ENCODE peak calls at places on chromosomes 16 and 17, in five cellular contexts. X, R, M, G and L are unnamed samples.

GRCh38 chr17:51546114-51546513 is 285.8 kb downstream of the UTP18 start:
- DNase-seq in X (no peak), R (no peak), M (no peak), G (no peak), L (no peak)

GRCh38 chr17:82815790-82816305 is 24.0 kb downstream of the ZNF750 start:
- DNase-seq in X (no peak), R (no peak), M (no peak), G (no peak), L (no peak)

GRCh38 chr17:63911657-63912100 is 621 bp upstream of the CSHL1 start:
- DNase-seq in X (peak; percentile 68), R (peak; percentile 60), M (peak; percentile 49), G (peak; percentile 54), L (peak; percentile 62)

GRCh38 chr17:19368119-19368660 is 5.7 kb upstream of the B9D1 start:
- DNase-seq in X (no peak), R (no peak), M (no peak), G (no peak), L (no peak)

GRCh38 chr16:74909665-74910064 is 75.3 kb downstream of the WDR59 start:
- DNase-seq in X (no peak), R (no peak), M (no peak), G (no peak), L (no peak)

GRCh38 chr17:61928101-61928436 is 287 bp upstream of the INTS2 start:
- DNase-seq in X (no peak), R (no peak), M (no peak), G (no peak), L (no peak)

GRCh38 chr17:2029911-2030778 is at the start of gene DPH1:
- DNase-seq in X (peak; percentile 90), R (peak; percentile 82), M (peak; percentile 79), G (peak; percentile 83), L (peak; percentile 86)

GRCh38 chr17:3738562-3739295 is 15.0 kb downstream of the HASPIN start:
- DNase-seq in X (peak; percentile 60), R (no peak), M (peak; percentile 64), G (peak; percentile 64), L (peak; percentile 69)

GRCh38 chr17:76527430-76528111 is 9.9 kb downstream of the CYGB start:
- DNase-seq in X (peak; percentile 48), R (peak; percentile 73), M (no peak), G (no peak), L (peak; percentile 28)

GRCh38 chr17:72407336-72408121 is 286.7 kb downstream of the SOX9 start:
- DNase-seq in X (no peak), R (no peak), M (no peak), G (no peak), L (no peak)

GRCh38 chr17:17017343-17018014 is 24.8 kb upstream of the MPRIP start:
- DNase-seq in X (no peak), R (no peak), M (no peak), G (no peak), L (no peak)

GRCh38 chr16:84687715-84688114 is 12.1 kb upstream of the USP10 start:
- DNase-seq in X (no peak), R (no peak), M (no peak), G (no peak), L (no peak)

GRCh38 chr16:7921360-7921759 is 588.7 kb downstream of the RBFOX1 start:
- DNase-seq in X (no peak), R (no peak), M (no peak), G (no peak), L (no peak)

GRCh38 chr16:11627822-11628457 is 40.3 kb upstream of the SNN start:
- DNase-seq in X (no peak), R (no peak), M (no peak), G (no peak), L (no peak)

GRCh38 chr17:1087381-1088241 is 90.7 kb downstream of the TIMM22 start:
- DNase-seq in X (no peak), R (peak; percentile 49), M (no peak), G (no peak), L (no peak)

GRCh38 chr17:64063766-64064224 is 43.4 kb upstream of the ICAM2 start:
- DNase-seq in X (peak; percentile 62), R (no peak), M (peak; percentile 26), G (peak; percentile 55), L (peak; percentile 36)

GRCh38 chr17:75457047-75457654 is 716 bp downstream of the TMEM94 start:
- DNase-seq in X (peak; percentile 11), R (no peak), M (no peak), G (peak; percentile 6), L (no peak)

GRCh38 chr17:58932956-58933355 is 173.7 kb downstream of the TRIM37 start:
- DNase-seq in X (no peak), R (no peak), M (no peak), G (no peak), L (no peak)

GRCh38 chr17:4986403-4986802 is 1.1 kb downstream of the CAMTA2 start:
- DNase-seq in X (no peak), R (no peak), M (no peak), G (no peak), L (no peak)

GRCh38 chr17:31492880-31493655 is 101.6 kb downstream of the RAB11FIP4 start:
- DNase-seq in X (peak; percentile 60), R (peak; percentile 38), M (peak; percentile 79), G (peak; percentile 71), L (peak; percentile 66)

GRCh38 chr16:11440657-11441012 is 95.4 kb downstream of the RMI2 start:
- DNase-seq in X (no peak), R (no peak), M (no peak), G (no peak), L (no peak)

GRCh38 chr16:55703003-55704001 is 47.5 kb downstream of the SLC6A2 start:
- DNase-seq in X (peak; percentile 36), R (peak; percentile 74), M (no peak), G (no peak), L (no peak)

GRCh38 chr17:34892864-34893263 is 68.4 kb downstream of the CCT6B start:
- DNase-seq in X (no peak), R (no peak), M (no peak), G (no peak), L (no peak)

GRCh38 chr17:75065562-75066151 is 18.6 kb downstream of the KCTD2 start:
- DNase-seq in X (no peak), R (no peak), M (no peak), G (no peak), L (no peak)

GRCh38 chr17:76554131-76554530 is 14.3 kb downstream of the PRCD start:
- DNase-seq in X (no peak), R (no peak), M (no peak), G (no peak), L (no peak)

GRCh38 chr17:58402047-58402446 is 15.3 kb downstream of the RNF43 start:
- DNase-seq in X (peak; percentile 23), R (no peak), M (no peak), G (no peak), L (no peak)

GRCh38 chr17:6521636-6522035 is 34.7 kb downstream of the PITPNM3 start:
- DNase-seq in X (no peak), R (no peak), M (no peak), G (no peak), L (no peak)

GRCh38 chr17:33389506-33390141 is 96.5 kb upstream of the ASIC2 start:
- DNase-seq in X (no peak), R (no peak), M (no peak), G (no peak), L (no peak)

GRCh38 chr17:40612510-40613244 is 34.9 kb downstream of the SMARCE1 start:
- DNase-seq in X (peak; percentile 57), R (no peak), M (peak; percentile 38), G (peak; percentile 42), L (no peak)

GRCh38 chr16:9049241-9049640 is 42.2 kb upstream of the HAPSTR1 start:
- DNase-seq in X (no peak), R (no peak), M (no peak), G (no peak), L (no peak)

GRCh38 chr17:74220966-74221814 is 7.8 kb downstream of the TTYH2 start:
- DNase-seq in X (no peak), R (no peak), M (no peak), G (no peak), L (no peak)

GRCh38 chr17:74584307-74584706 is 7.8 kb downstream of the CD300LD start:
- DNase-seq in X (no peak), R (no peak), M (no peak), G (no peak), L (no peak)

GRCh38 chr16:31067342-31067741 is 6.7 kb downstream of the ZNF668 start:
- DNase-seq in X (no peak), R (no peak), M (no peak), G (no peak), L (no peak)